ENCODE peak calls at places on chromosomes 5 and 9, in four cellular contexts. One of them, this sample, is unnamed.

GRCh38 chr9:81592890-81593271 is 96.5 kb downstream of the TLE1 start:
- DNase-seq in H9: no peak
- DNase-seq in MCF 10A: no peak
- DNase-seq in HuH-7: no peak
- DNase-seq in this sample: peak

GRCh38 chr5:65874241-65874640 is 52.1 kb upstream of the ERBIN start:
- DNase-seq in H9: no peak
- DNase-seq in MCF 10A: peak
- DNase-seq in HuH-7: no peak
- DNase-seq in this sample: no peak

GRCh38 chr5:122236270-122236669 is 75.8 kb upstream of the SNCAIP start:
- DNase-seq in H9: no peak
- DNase-seq in MCF 10A: peak
- DNase-seq in HuH-7: no peak
- DNase-seq in this sample: no peak

GRCh38 chr5:93162201-93162654 is 418.8 kb downstream of the NR2F1-AS1 start:
- DNase-seq in H9: no peak
- DNase-seq in MCF 10A: peak
- DNase-seq in HuH-7: no peak
- DNase-seq in this sample: no peak

GRCh38 chr9:94916956-94917355 is 190.5 kb downstream of the AOPEP start:
- DNase-seq in H9: no peak
- DNase-seq in MCF 10A: no peak
- DNase-seq in HuH-7: no peak
- DNase-seq in this sample: no peak

GRCh38 chr9:32681751-32682150 is 46.3 kb upstream of the TAF1L start:
- DNase-seq in H9: no peak
- DNase-seq in MCF 10A: no peak
- DNase-seq in HuH-7: no peak
- DNase-seq in this sample: no peak

GRCh38 chr9:138112090-138112748 is 234.6 kb downstream of the CACNA1B start:
- DNase-seq in H9: peak
- DNase-seq in MCF 10A: no peak
- DNase-seq in HuH-7: no peak
- DNase-seq in this sample: no peak

GRCh38 chr5:147303251-147303650 is 68.4 kb downstream of the STK32A start:
- DNase-seq in H9: no peak
- DNase-seq in MCF 10A: peak
- DNase-seq in HuH-7: no peak
- DNase-seq in this sample: no peak

GRCh38 chr5:43008369-43009158 is 31.6 kb downstream of the ANXA2R start:
- DNase-seq in H9: peak
- DNase-seq in MCF 10A: peak
- DNase-seq in HuH-7: peak
- DNase-seq in this sample: peak

GRCh38 chr5:168114444-168115017 is 176.9 kb upstream of the WWC1 start:
- DNase-seq in H9: peak
- DNase-seq in MCF 10A: peak
- DNase-seq in HuH-7: peak
- DNase-seq in this sample: no peak